ENCODE peak calls at places on chromosomes 6 and 20, in six cellular contexts. One of them, this sample, is unnamed.
A peak's percentile ranks its signal among the peaks of the same experiment; 100 is the strongest.

GRCh38 chr20:62222972-62223371 is 2.9 kb upstream of the HRH3 start:
- DNase-seq in activated CD4-positive, alpha-beta T cell treated with anti-CD3 and anti-CD28 coated beads, Interleukin-2, amount 10 ng/mL, durations not matched to agents 7 days and 5 days: no peak
- DNase-seq in stromal cell of bone marrow: no peak
- DNase-seq in foreskin melanocyte: no peak
- DNase-seq in MM.1S: no peak
- DNase-seq in T-helper 9 cell: no peak
- DNase-seq in this sample: no peak

GRCh38 chr20:31560094-31560899 is 44.8 kb upstream of the ID1 start:
- DNase-seq in activated CD4-positive, alpha-beta T cell treated with anti-CD3 and anti-CD28 coated beads, Interleukin-2, amount 10 ng/mL, durations not matched to agents 7 days and 5 days: peak; percentile 83
- DNase-seq in stromal cell of bone marrow: peak; percentile 85
- DNase-seq in foreskin melanocyte: peak; percentile 60
- DNase-seq in MM.1S: peak; percentile 73
- DNase-seq in T-helper 9 cell: peak; percentile 73
- DNase-seq in this sample: peak; percentile 75

GRCh38 chr20:23060629-23061028 is 11.2 kb upstream of the THBD start:
- DNase-seq in activated CD4-positive, alpha-beta T cell treated with anti-CD3 and anti-CD28 coated beads, Interleukin-2, amount 10 ng/mL, durations not matched to agents 7 days and 5 days: no peak
- DNase-seq in stromal cell of bone marrow: no peak
- DNase-seq in foreskin melanocyte: no peak
- DNase-seq in MM.1S: no peak
- DNase-seq in T-helper 9 cell: no peak
- DNase-seq in this sample: no peak

GRCh38 chr20:44188752-44189151 is 1.8 kb upstream of the JPH2 start:
- DNase-seq in activated CD4-positive, alpha-beta T cell treated with anti-CD3 and anti-CD28 coated beads, Interleukin-2, amount 10 ng/mL, durations not matched to agents 7 days and 5 days: no peak
- DNase-seq in stromal cell of bone marrow: no peak
- DNase-seq in foreskin melanocyte: no peak
- DNase-seq in MM.1S: no peak
- DNase-seq in T-helper 9 cell: no peak
- DNase-seq in this sample: no peak

GRCh38 chr6:165807249-165807951 is 144.4 kb upstream of the PDE10A start:
- DNase-seq in activated CD4-positive, alpha-beta T cell treated with anti-CD3 and anti-CD28 coated beads, Interleukin-2, amount 10 ng/mL, durations not matched to agents 7 days and 5 days: no peak
- DNase-seq in stromal cell of bone marrow: no peak
- DNase-seq in foreskin melanocyte: no peak
- DNase-seq in MM.1S: no peak
- DNase-seq in T-helper 9 cell: no peak
- DNase-seq in this sample: no peak

GRCh38 chr20:24668791-24669190 is 199.4 kb downstream of the SYNDIG1 start:
- DNase-seq in activated CD4-positive, alpha-beta T cell treated with anti-CD3 and anti-CD28 coated beads, Interleukin-2, amount 10 ng/mL, durations not matched to agents 7 days and 5 days: no peak
- DNase-seq in stromal cell of bone marrow: no peak
- DNase-seq in foreskin melanocyte: no peak
- DNase-seq in MM.1S: no peak
- DNase-seq in T-helper 9 cell: no peak
- DNase-seq in this sample: no peak

GRCh38 chr6:72418495-72418894 is 203.4 kb upstream of the KCNQ5 start:
- DNase-seq in activated CD4-positive, alpha-beta T cell treated with anti-CD3 and anti-CD28 coated beads, Interleukin-2, amount 10 ng/mL, durations not matched to agents 7 days and 5 days: no peak
- DNase-seq in stromal cell of bone marrow: peak; percentile 75
- DNase-seq in foreskin melanocyte: no peak
- DNase-seq in MM.1S: no peak
- DNase-seq in T-helper 9 cell: no peak
- DNase-seq in this sample: no peak

GRCh38 chr20:3421985-3422384 is 14.5 kb upstream of the DNAAF9 start:
- DNase-seq in activated CD4-positive, alpha-beta T cell treated with anti-CD3 and anti-CD28 coated beads, Interleukin-2, amount 10 ng/mL, durations not matched to agents 7 days and 5 days: no peak
- DNase-seq in stromal cell of bone marrow: no peak
- DNase-seq in foreskin melanocyte: no peak
- DNase-seq in MM.1S: no peak
- DNase-seq in T-helper 9 cell: no peak
- DNase-seq in this sample: no peak

GRCh38 chr20:23749746-23750145 is 989 bp downstream of the CST1 start:
- DNase-seq in activated CD4-positive, alpha-beta T cell treated with anti-CD3 and anti-CD28 coated beads, Interleukin-2, amount 10 ng/mL, durations not matched to agents 7 days and 5 days: no peak
- DNase-seq in stromal cell of bone marrow: no peak
- DNase-seq in foreskin melanocyte: no peak
- DNase-seq in MM.1S: no peak
- DNase-seq in T-helper 9 cell: no peak
- DNase-seq in this sample: no peak